ENCODE peak calls at places on chromosomes 5 and 9, in six cellular contexts. X, R, Q, H, L and K are unnamed samples.

GRCh38 chr5:125484272-125485002 is 738.0 kb upstream of the ZNF608 start:
- DNase-seq in X (no peak), R (peak; percentile 92), Q (no peak), H (peak; percentile 86), L (no peak), K (peak; percentile 16)

GRCh38 chr9:33782395-33783152 is 12.8 kb upstream of the PRSS3 start:
- DNase-seq in X (no peak), R (peak; percentile 80), Q (no peak), H (no peak), L (no peak), K (peak; percentile 7)

GRCh38 chr5:3535414-3536211 is 60.0 kb upstream of the IRX1 start:
- DNase-seq in X (no peak), R (no peak), Q (no peak), H (no peak), L (no peak), K (no peak)

GRCh38 chr5:172541119-172541763 is 86.9 kb upstream of the SH3PXD2B start:
- DNase-seq in X (peak; percentile 4), R (no peak), Q (no peak), H (peak; percentile 23), L (no peak), K (no peak)

GRCh38 chr5:1930880-1931589 is 48.3 kb upstream of the IRX4 start:
- DNase-seq in X (peak; percentile 50), R (no peak), Q (no peak), H (peak; percentile 84), L (no peak), K (no peak)

GRCh38 chr5:135310328-135310989 is 88.6 kb downstream of the MACROH2A1 start:
- DNase-seq in X (no peak), R (peak; percentile 84), Q (no peak), H (peak; percentile 11), L (no peak), K (no peak)

GRCh38 chr5:61332891-61333350 is 863 bp downstream of the ZSWIM6 start:
- DNase-seq in X (no peak), R (peak; percentile 74), Q (no peak), H (no peak), L (peak; percentile 28), K (peak; percentile 69)

GRCh38 chr5:36041537-36041845 is 25.2 kb downstream of the UGT3A2 start:
- DNase-seq in X (no peak), R (no peak), Q (no peak), H (no peak), L (no peak), K (no peak)

GRCh38 chr9:128428644-128429504 is 8.2 kb downstream of the CERCAM start:
- DNase-seq in X (no peak), R (peak; percentile 68), Q (no peak), H (no peak), L (no peak), K (no peak)

GRCh38 chr5:119343766-119344165 is 12.1 kb upstream of the TNFAIP8 start:
- DNase-seq in X (no peak), R (peak; percentile 80), Q (no peak), H (no peak), L (no peak), K (no peak)